ENCODE peak calls at places on chromosomes 3 and 15, in nine cellular contexts. H is type B pancreatic cell, Y is uterus, T is psoas muscle, A is NCI-H1105, Q is WTC11, R is AG04450, J is HT-29, Z is HCT116. V is an unnamed sample.

GRCh38 chr15:36067483-36068274 is 511.7 kb upstream of the CDIN1 start:
- DNase-seq in H (no peak), Y (no peak), T (no peak), A (no peak), Q (no peak), R (no peak), J (no peak), Z (no peak), V (no peak)

GRCh38 chr15:81752149-81752942 is 293.5 kb downstream of the MEX3B start:
- DNase-seq in H (no peak), Y (peak), T (peak), A (peak), Q (no peak), R (no peak), J (peak), Z (no peak), V (no peak)

GRCh38 chr3:114872056-114872455 is 275.0 kb downstream of the ZBTB20 start:
- DNase-seq in H (no peak), Y (no peak), T (no peak), A (no peak), Q (no peak), R (no peak), J (no peak), Z (no peak), V (no peak)

GRCh38 chr3:21435871-21436270 is 315.1 kb downstream of the ZNF385D start:
- DNase-seq in H (no peak), Y (no peak), T (no peak), A (no peak), Q (no peak), R (peak), J (no peak), Z (no peak), V (peak)

GRCh38 chr15:60408438-60409105 is 10.8 kb upstream of the ANXA2 start:
- DNase-seq in H (no peak), Y (no peak), T (no peak), A (no peak), Q (no peak), R (no peak), J (peak), Z (no peak), V (peak)

GRCh38 chr15:56042523-56042922 is 49.1 kb upstream of the NEDD4 start:
- DNase-seq in H (no peak), Y (no peak), T (no peak), A (no peak), Q (no peak), R (no peak), J (peak), Z (no peak), V (no peak)

GRCh38 chr3:126155280-126155640 is 25.1 kb downstream of the ALDH1L1 start:
- DNase-seq in H (peak), Y (no peak), T (no peak), A (no peak), Q (no peak), R (no peak), J (no peak), Z (no peak), V (no peak)

GRCh38 chr3:140388525-140388924 is 289.3 kb upstream of the TRIM42 start:
- DNase-seq in H (no peak), Y (no peak), T (no peak), A (peak), Q (no peak), R (no peak), J (no peak), Z (no peak), V (no peak)

GRCh38 chr3:112894258-112894657 is 47.6 kb upstream of the CD200R1L start:
- DNase-seq in H (no peak), Y (no peak), T (no peak), A (no peak), Q (peak), R (peak), J (peak), Z (peak), V (peak)

GRCh38 chr3:127732879-127733350 is 60.2 kb downstream of the ABTB1 start:
- DNase-seq in H (no peak), Y (no peak), T (no peak), A (no peak), Q (no peak), R (no peak), J (no peak), Z (no peak), V (no peak)

GRCh38 chr3:34002569-34003100 is 204.2 kb downstream of the PDCD6IP start:
- DNase-seq in H (no peak), Y (no peak), T (no peak), A (no peak), Q (no peak), R (no peak), J (no peak), Z (no peak), V (no peak)

GRCh38 chr15:35529784-35530183 is 16.2 kb downstream of the DPH6 start:
- DNase-seq in H (no peak), Y (no peak), T (no peak), A (no peak), Q (no peak), R (no peak), J (no peak), Z (no peak), V (no peak)

GRCh38 chr3:31906182-31906581 is 74.9 kb downstream of the OSBPL10 start:
- DNase-seq in H (no peak), Y (no peak), T (no peak), A (no peak), Q (no peak), R (no peak), J (no peak), Z (no peak), V (no peak)

GRCh38 chr15:25609371-25609770 is 170.5 kb upstream of the UBE3A start:
- DNase-seq in H (no peak), Y (no peak), T (no peak), A (no peak), Q (no peak), R (no peak), J (no peak), Z (no peak), V (no peak)

GRCh38 chr3:12181806-12182205 is 23.1 kb upstream of the TIMP4 start:
- DNase-seq in H (no peak), Y (no peak), T (no peak), A (no peak), Q (no peak), R (no peak), J (no peak), Z (no peak), V (no peak)

GRCh38 chr3:197186887-197187588 is 111.4 kb downstream of the DLG1 start:
- DNase-seq in H (no peak), Y (no peak), T (no peak), A (peak), Q (no peak), R (peak), J (peak), Z (peak), V (peak)

GRCh38 chr15:79989682-79990081 is 18.7 kb upstream of the BCL2A1 start:
- DNase-seq in H (no peak), Y (no peak), T (no peak), A (no peak), Q (no peak), R (no peak), J (no peak), Z (no peak), V (no peak)

GRCh38 chr3:17910922-17911321 is 168.5 kb upstream of the TBC1D5 start:
- DNase-seq in H (no peak), Y (no peak), T (no peak), A (no peak), Q (no peak), R (no peak), J (no peak), Z (no peak), V (no peak)

GRCh38 chr3:146033950-146034349 is 127.0 kb downstream of the PLOD2 start:
- DNase-seq in H (no peak), Y (no peak), T (no peak), A (peak), Q (no peak), R (no peak), J (no peak), Z (no peak), V (no peak)

GRCh38 chr3:69791919-69792399 is 52.7 kb downstream of the MITF start:
- DNase-seq in H (no peak), Y (no peak), T (no peak), A (no peak), Q (no peak), R (no peak), J (no peak), Z (no peak), V (no peak)

GRCh38 chr3:18071833-18072232 is 329.4 kb upstream of the TBC1D5 start:
- DNase-seq in H (no peak), Y (no peak), T (no peak), A (no peak), Q (no peak), R (no peak), J (no peak), Z (no peak), V (no peak)

GRCh38 chr3:118938183-118938961 is 96.3 kb downstream of the IGSF11 start:
- DNase-seq in H (no peak), Y (no peak), T (no peak), A (no peak), Q (no peak), R (no peak), J (peak), Z (no peak), V (no peak)

GRCh38 chr15:31489801-31490646 is 163.4 kb downstream of the KLF13 start:
- DNase-seq in H (peak), Y (no peak), T (no peak), A (no peak), Q (no peak), R (no peak), J (peak), Z (peak), V (no peak)

GRCh38 chr15:90701880-90702630 is 15.1 kb upstream of the BLM start:
- DNase-seq in H (no peak), Y (no peak), T (no peak), A (no peak), Q (no peak), R (no peak), J (peak), Z (no peak), V (no peak)

GRCh38 chr15:77944002-77944867 is 133.3 kb downstream of the TBC1D2B start:
- DNase-seq in H (peak), Y (peak), T (peak), A (no peak), Q (peak), R (peak), J (peak), Z (peak), V (peak)

GRCh38 chr3:86937306-86937791 is 53.6 kb downstream of the VGLL3 start:
- DNase-seq in H (no peak), Y (peak), T (no peak), A (no peak), Q (no peak), R (peak), J (no peak), Z (no peak), V (peak)

V was measured in GM04504.